ENCODE peak calls at places on chromosome 14, in ten cellular contexts. E is transverse colon, I is ovary, R is right lobe of liver, D is GM12892, N is breast epithelium, Y is adrenal gland, L is erythroblast, K is GM12891, O is tibial nerve. H is an unnamed sample.

GRCh38 chr14:72243894-72244293 is 311.7 kb downstream of the RGS6 start:
- DNase-seq in R (no peak), D (no peak), I (no peak), N (no peak), Y (no peak), O (no peak), E (no peak), L (no peak), K (no peak), H (no peak)

GRCh38 chr14:96582995-96583394 is 80.8 kb downstream of the PAPOLA start:
- DNase-seq in N (no peak), E (no peak), K (no peak), D (no peak), O (no peak), R (no peak), I (no peak), L (no peak), Y (no peak), H (no peak)

GRCh38 chr14:103395245-103395644 is 10.0 kb downstream of the MARK3 start:
- DNase-seq in O (no peak), L (no peak), N (no peak), I (no peak), E (no peak), K (no peak), Y (no peak), R (no peak), D (no peak), H (no peak)

GRCh38 chr14:66315098-66315497 is 171.1 kb upstream of the CCDC196 start:
- DNase-seq in I (no peak), D (no peak), K (no peak), L (no peak), N (no peak), R (no peak), E (no peak), Y (no peak), O (no peak), H (no peak)

GRCh38 chr14:89166650-89167049 is 250.4 kb downstream of the FOXN3 start:
- DNase-seq in E (no peak), I (no peak), K (no peak), N (no peak), O (no peak), R (no peak), L (no peak), D (no peak), Y (no peak), H (no peak)

GRCh38 chr14:72883963-72884362 is 9.9 kb downstream of the DPF3 start:
- DNase-seq in R (no peak), E (no peak), L (peak), I (no peak), N (no peak), K (no peak), O (no peak), Y (no peak), D (no peak), H (no peak)

GRCh38 chr14:90605430-90605829 is 208.6 kb downstream of the CALM1 start:
- DNase-seq in N (no peak), L (no peak), D (no peak), I (no peak), E (no peak), O (no peak), R (no peak), Y (no peak), K (no peak), H (no peak)

GRCh38 chr14:55913324-55914035 is 204.7 kb upstream of the PELI2 start:
- DNase-seq in D (no peak), I (peak), R (no peak), E (no peak), N (no peak), Y (peak), O (peak), K (no peak), L (no peak), H (no peak)

GRCh38 chr14:65184032-65184764 is 81.9 kb upstream of the MAX start:
- DNase-seq in D (no peak), N (no peak), L (no peak), R (no peak), E (no peak), Y (no peak), K (no peak), I (no peak), O (no peak), H (no peak)

GRCh38 chr14:60164717-60165546 is at the start of gene DHRS7:
- DNase-seq in I (peak), D (peak), L (peak), N (peak), K (peak), O (peak), Y (peak), E (peak), R (peak), H (peak)

GRCh38 chr14:105937253-105938054 is 411.1 kb downstream of the TMEM121 start:
- DNase-seq in E (no peak), D (no peak), O (no peak), L (no peak), Y (peak), I (no peak), R (peak), N (no peak), K (no peak), H (no peak)

GRCh38 chr14:104891664-104892500 is 26.8 kb downstream of the CEP170B start:
- DNase-seq in D (peak), L (no peak), E (no peak), R (peak), N (no peak), O (no peak), I (peak), Y (peak), K (no peak), H (peak)

GRCh38 chr14:38389666-38390065 is 133.8 kb upstream of the CLEC14A start:
- DNase-seq in E (no peak), K (no peak), N (no peak), D (no peak), R (no peak), I (no peak), L (no peak), Y (no peak), O (no peak), H (no peak)

GRCh38 chr14:53946404-53947400 is 9.9 kb downstream of the BMP4 start:
- DNase-seq in D (no peak), O (no peak), K (no peak), I (peak), Y (no peak), L (no peak), N (no peak), R (peak), E (no peak), H (no peak)

GRCh38 chr14:94886931-94887330 is 117.0 kb upstream of the GSC start:
- DNase-seq in R (no peak), I (no peak), D (no peak), O (no peak), K (no peak), Y (no peak), E (no peak), N (no peak), L (no peak), H (no peak)

GRCh38 chr14:94401083-94401482 is 12.7 kb upstream of the SERPINA1 start:
- DNase-seq in L (no peak), R (no peak), K (no peak), I (no peak), O (no peak), Y (no peak), N (no peak), D (no peak), E (no peak), H (no peak)

GRCh38 chr14:102510616-102511520 is 1.3 kb upstream of the ANKRD9 start:
- DNase-seq in K (no peak), E (peak), R (no peak), N (no peak), L (peak), I (no peak), D (no peak), Y (no peak), O (no peak), H (peak)

GRCh38 chr14:65103150-65103760 is 938 bp upstream of the MAX start:
- DNase-seq in R (no peak), L (peak), K (no peak), I (no peak), O (no peak), N (no peak), E (no peak), Y (no peak), D (no peak), H (peak)

GRCh38 chr14:95217391-95217900 is 60.1 kb upstream of the DICER1 start:
- DNase-seq in Y (no peak), E (no peak), N (no peak), O (no peak), R (no peak), D (no peak), K (no peak), I (no peak), L (no peak), H (no peak)

GRCh38 chr14:74018704-74019407 is at the start of the genes BBOF1 and ENTPD5:
- DNase-seq in I (peak), Y (peak), D (peak), R (peak), E (peak), L (peak), O (peak), K (peak), N (peak), H (peak)
- TF ChIP-seq POLR2A in I (peak), Y (peak), D (peak), R (peak), E (peak), L (peak), O (peak), K (peak), N (peak), H (peak)

GRCh38 chr14:24178399-24179178 is 6.7 kb downstream of the REC8 start:
- DNase-seq in I (no peak), N (no peak), O (no peak), D (no peak), K (no peak), L (no peak), Y (no peak), E (no peak), R (peak), H (no peak)

GRCh38 chr14:24179961-24180726 is 8.3 kb downstream of the REC8 start:
- DNase-seq in D (no peak), Y (peak), I (no peak), R (peak), O (no peak), L (no peak), K (no peak), E (no peak), N (no peak), H (no peak)

GRCh38 chr14:24177928-24178327 is 6.0 kb downstream of the REC8 start:
- DNase-seq in I (no peak), Y (no peak), L (no peak), N (no peak), D (no peak), E (no peak), R (no peak), K (no peak), O (no peak), H (no peak)

GRCh38 chr14:24181251-24182077 is 7.2 kb downstream of the IPO4 start:
- DNase-seq in K (no peak), D (no peak), I (no peak), E (no peak), Y (no peak), L (no peak), N (no peak), R (no peak), O (no peak), H (no peak)

GRCh38 chr14:24179294-24179960 is 7.5 kb downstream of the REC8 start:
- DNase-seq in N (no peak), I (no peak), R (no peak), E (no peak), K (no peak), L (no peak), D (no peak), Y (no peak), O (no peak), H (peak)
- TF ChIP-seq POLR2A in N (no peak), I (no peak), R (no peak), E (no peak), K (peak), L (no peak), D (peak), Y (no peak), O (no peak), H (no peak)

GRCh38 chr14:24167527-24168114 is 4.3 kb upstream of the REC8 start:
- DNase-seq in Y (no peak), I (no peak), O (no peak), L (peak), K (no peak), N (no peak), D (no peak), E (no peak), R (no peak), H (no peak)
- TF ChIP-seq POLR2A in Y (no peak), I (no peak), O (no peak), L (no peak), K (no peak), N (no peak), D (peak), E (no peak), R (no peak), H (no peak)

GRCh38 chr14:61284001-61284400 is 2.9 kb upstream of the TMEM30B start:
- DNase-seq in N (no peak), I (no peak), L (no peak), R (no peak), E (no peak), O (no peak), D (no peak), K (no peak), Y (no peak), H (no peak)
- TF ChIP-seq POLR2A in N (no peak), I (no peak), L (no peak), R (no peak), E (no peak), O (no peak), D (no peak), K (no peak), Y (no peak), H (no peak)

H was measured in NB4.